ENCODE peak calls at places on chromosomes 13 and 19, in six cellular contexts. K is lower lobe of right lung; T is spleen; A is A673; O is CD8-positive, alpha-beta T cell; D is colonic mucosa. X is an unnamed sample. For H3K4me1, the result is how much of the 10 kb centered on the place peaks cover.

GRCh38 chr19:12703056-12703455 is 6.6 kb upstream of the FBXW9 start:
- DNase-seq in A (peak), O (no peak), T (no peak), D (no peak), K (no peak), X (peak)

GRCh38 chr13:75458696-75459422 is 23.1 kb downstream of the TBC1D4 start:
- DNase-seq in D (peak), O (no peak), K (peak), T (no peak), A (no peak), X (no peak)

GRCh38 chr13:35649162-35649561 is 172.7 kb upstream of the MAB21L1 start:
- DNase-seq in O (no peak), T (no peak), A (no peak), D (no peak), K (no peak), X (no peak)

GRCh38 chr19:48964205-48965032 is 690 bp upstream of the FTL start:
- DNase-seq in T (no peak), D (peak), K (peak), A (peak), O (no peak), X (peak)

GRCh38 chr13:24271611-24272451 is 37.5 kb upstream of the C1QTNF9 start:
- DNase-seq in K (peak), O (peak), T (peak), A (peak), D (peak), X (peak)

GRCh38 chr13:50936681-50937080 is 27.1 kb downstream of the RNASEH2B start:
- DNase-seq in T (no peak), O (no peak), D (no peak), K (no peak), A (no peak), X (no peak)

GRCh38 chr13:51679616-51680015 is 95.4 kb downstream of the WDFY2 start:
- DNase-seq in A (no peak), D (no peak), K (no peak), O (no peak), T (no peak), X (no peak)

GRCh38 chr13:110070511-110071120 is 236.3 kb downstream of the COL4A1 start:
- DNase-seq in A (no peak), D (no peak), T (no peak), K (no peak), O (no peak), X (no peak)

GRCh38 chr13:76019421-76020044 is 383.4 kb downstream of the LMO7 start:
- DNase-seq in A (peak), K (peak), O (no peak), T (no peak), D (peak), X (no peak)

DNA sequence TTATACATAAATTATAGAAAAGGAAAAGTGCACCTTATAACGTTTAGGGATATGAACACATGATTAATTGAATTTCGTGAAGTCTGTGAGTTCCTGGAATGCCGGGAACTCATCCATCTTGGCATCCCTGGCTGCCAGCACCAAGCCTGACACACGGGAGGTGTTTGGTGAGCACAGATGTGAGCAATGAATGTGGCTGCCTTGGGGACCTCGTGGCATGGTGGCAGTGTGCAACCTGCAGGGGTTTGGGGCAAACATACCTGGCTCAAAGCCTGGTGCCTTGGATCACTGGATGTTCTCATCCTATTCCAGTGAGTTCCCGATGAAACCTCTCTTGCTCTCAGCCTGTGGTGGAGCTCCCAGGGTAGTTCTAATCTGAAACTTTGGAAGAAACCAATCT is 10.4 kb upstream of the MAP2K2 start:
- DNase-seq in D (no peak), T (no peak), A (no peak), K (no peak), O (no peak), X (no peak)
- H3K4me1 ChIP-seq in D (under half), T (under half), A (under half), K (under half), O (under half), X (under half)

GRCh38 chr19:7909471-7910067 is 5.1 kb upstream of the TGFBR3L start:
- DNase-seq in D (no peak), K (peak), T (peak), A (no peak), O (no peak), X (no peak)

GRCh38 chr19:7908742-7909461 is 5.2 kb downstream of the MAP2K7 start:
- DNase-seq in K (no peak), O (no peak), T (peak), D (no peak), A (no peak), X (no peak)

GRCh38 chr19:7912144-7912696 is 2.4 kb upstream of the TGFBR3L start:
- DNase-seq in T (peak), D (no peak), A (no peak), O (no peak), K (peak), X (no peak)

GRCh38 chr19:7911509-7912143 is 3.0 kb upstream of the TGFBR3L start:
- DNase-seq in T (peak), K (peak), A (no peak), O (no peak), D (no peak), X (no peak)

DNA sequence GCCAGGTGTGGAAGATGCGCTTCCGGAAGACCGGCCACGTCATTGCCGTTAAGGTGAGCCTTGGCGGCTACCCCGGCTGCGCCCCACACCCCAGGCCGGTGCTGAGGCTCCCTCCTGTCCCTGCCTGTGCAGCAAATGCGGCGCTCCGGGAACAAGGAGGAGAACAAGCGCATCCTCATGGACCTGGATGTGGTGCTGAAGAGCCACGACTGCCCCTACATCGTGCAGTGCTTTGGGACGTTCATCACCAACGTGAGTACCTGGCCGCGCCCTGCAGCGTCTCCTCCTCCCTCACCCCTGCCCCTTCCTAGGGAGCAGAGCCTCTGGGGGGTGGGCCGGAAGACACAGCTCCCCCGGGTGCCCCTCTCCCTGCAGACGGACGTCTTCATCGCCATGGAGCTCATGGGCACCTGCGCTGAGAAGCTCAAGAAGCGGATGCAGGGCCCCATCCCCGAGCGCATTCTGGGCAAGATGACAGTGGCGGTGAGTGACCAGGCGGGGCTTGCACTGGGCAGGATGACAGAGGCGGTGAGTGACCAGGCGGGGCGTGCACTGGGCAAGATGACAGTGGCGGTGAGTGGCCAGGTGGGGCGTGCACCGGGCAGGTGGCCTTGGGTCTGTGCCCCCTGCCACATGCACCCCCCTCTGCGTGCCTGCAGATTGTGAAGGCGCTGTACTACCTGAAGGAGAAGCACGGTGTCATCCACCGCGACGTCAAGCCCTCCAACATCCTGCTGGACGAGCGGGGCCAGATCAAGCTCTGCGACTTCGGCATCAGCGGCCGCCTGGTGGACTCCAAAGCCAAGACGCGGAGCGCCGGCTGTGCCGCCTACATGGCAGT is 4.1 kb upstream of the TGFBR3L start:
- DNase-seq in A (no peak), K (peak), O (no peak), T (peak), D (no peak), X (no peak)
- H3K4me3 ChIP-seq in A (no peak), K (no peak), O (no peak), T (no peak), D (no peak), X (no peak)

DNA sequence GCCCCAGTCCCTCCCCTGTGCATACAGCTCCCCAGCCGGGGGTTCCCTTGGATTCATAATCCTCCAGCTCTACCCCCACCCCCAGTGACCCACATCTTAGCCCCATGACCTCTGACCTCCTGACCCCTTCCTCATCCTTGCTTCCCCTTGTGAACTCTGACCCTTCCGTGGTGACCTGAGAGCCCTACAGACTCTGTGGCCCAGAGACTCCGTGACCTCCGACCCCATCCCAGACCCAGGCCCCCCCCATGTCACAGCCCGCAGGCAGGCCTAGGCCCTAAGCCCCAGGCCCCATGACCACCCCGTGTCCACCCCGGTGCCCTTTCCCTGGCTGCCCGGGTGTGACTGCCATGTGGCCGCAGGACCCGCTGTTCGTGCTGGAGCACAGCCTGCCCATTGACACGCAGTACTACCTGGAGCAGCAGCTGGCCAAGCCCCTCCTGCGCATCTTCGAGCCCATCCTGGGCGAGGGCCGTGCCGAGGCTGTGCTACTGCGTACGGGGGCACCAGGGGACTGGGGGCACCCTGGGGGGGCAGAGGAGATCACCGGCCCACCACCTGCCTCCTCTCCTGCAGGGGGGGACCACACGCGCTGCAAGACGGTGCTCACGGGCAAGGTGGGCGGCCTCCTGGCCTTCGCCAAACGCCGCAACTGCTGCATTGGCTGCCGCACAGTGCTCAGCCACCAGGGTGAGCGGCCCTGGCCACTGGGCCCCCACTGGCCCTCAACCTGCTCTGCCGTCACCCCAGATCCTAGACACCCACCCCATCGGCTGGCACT is 2.5 kb upstream of the SPIB start:
- DNase-seq in T (peak), A (no peak), K (no peak), D (no peak), O (no peak), X (no peak)
- TF ChIP-seq CTCF in T (no peak), A (no peak), K (no peak), D (no peak), O (no peak), X (no peak)

DNA sequence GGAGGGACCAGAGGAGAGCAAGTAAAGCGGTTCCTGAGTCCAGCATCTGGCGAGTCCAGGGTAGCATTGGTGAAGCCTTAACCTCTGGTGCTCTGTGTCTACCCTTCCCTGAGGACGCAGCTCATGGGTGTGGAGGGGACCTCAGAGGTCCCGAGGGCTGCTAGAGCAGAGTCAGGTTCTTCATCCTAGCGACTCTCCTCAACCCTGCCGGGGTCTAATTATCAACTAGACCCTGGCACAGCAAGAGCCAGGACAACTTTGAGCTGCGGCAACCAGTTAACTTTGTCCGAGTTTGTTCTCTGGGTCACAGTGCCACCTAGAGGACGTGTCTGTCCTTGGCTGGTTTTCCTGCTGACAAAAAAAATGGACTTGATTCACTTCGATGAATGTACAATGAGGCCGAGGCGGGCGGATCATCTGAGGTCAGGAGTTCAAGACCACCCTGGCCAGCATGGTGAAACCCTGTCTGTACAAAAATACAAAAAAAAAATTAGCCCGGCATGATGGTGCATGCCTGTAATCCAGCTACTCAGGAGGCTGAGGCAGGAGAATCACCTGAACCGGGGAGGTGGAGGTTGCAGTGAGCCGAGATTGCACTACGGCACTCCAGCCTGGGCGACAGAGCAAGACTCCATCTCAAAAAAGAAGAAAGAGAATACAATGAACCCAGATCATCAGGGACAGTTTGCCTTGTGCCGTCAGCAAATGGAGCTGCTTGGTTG is 24.9 kb downstream of the TSSK6 start:
- DNase-seq in K (peak), T (peak), D (peak), A (peak), O (peak), X (peak)
- H3K4me1 ChIP-seq in K (half or more), T (half or more), D (under half), A (under half), O (under half), X (under half)